ENCODE peak calls at places on chromosomes 5 and 9, in four cellular contexts. N is K562, W is HCT116, U is H1. I is an unnamed sample.

GRCh38 chr9:93207326-93207814 is 23.4 kb downstream of the WNK2 start:
- DNase-seq in N (no peak), W (no peak), U (no peak), I (no peak)

GRCh38 chr9:116334581-116335150 is 181.1 kb downstream of the PAPPA start:
- DNase-seq in N (no peak), W (no peak), U (no peak), I (no peak)

GRCh38 chr5:105877592-105877991 is 1793.1 kb downstream of the EFNA5 start:
- DNase-seq in N (no peak), W (no peak), U (no peak), I (no peak)

GRCh38 chr9:108133101-108133500 is 643.5 kb upstream of the KLF4 start:
- DNase-seq in N (no peak), W (no peak), U (no peak), I (no peak)

GRCh38 chr5:142421158-142421617 is 96.4 kb upstream of the SPRY4 start:
- DNase-seq in N (no peak), W (no peak), U (no peak), I (no peak)

GRCh38 chr5:150082364-150082763 is 4.0 kb downstream of the CSF1R start:
- DNase-seq in N (no peak), W (no peak), U (no peak), I (no peak)

GRCh38 chr5:116785101-116785500 is 210.5 kb upstream of the SEMA6A start:
- DNase-seq in N (no peak), W (no peak), U (no peak), I (no peak)

GRCh38 chr9:128947423-128948310 is at the start of the genes DOLK and NUP188:
- DNase-seq in N (peak; percentile 96), W (peak; percentile 66), U (peak; percentile 67), I (peak; percentile 60)

GRCh38 chr9:133460405-133461175 is 812 bp downstream of the CACFD1 start:
- DNase-seq in N (peak; percentile 41), W (no peak), U (no peak), I (no peak)

GRCh38 chr5:1479581-1480188 is 34.4 kb upstream of the SLC6A3 start:
- DNase-seq in N (peak; percentile 62), W (no peak), U (no peak), I (no peak)

GRCh38 chr5:1176473-1177391 is 24.7 kb upstream of the SLC6A19 start:
- DNase-seq in N (peak; percentile 48), W (peak; percentile 48), U (no peak), I (no peak)

GRCh38 chr9:105246656-105247162 is 2.3 kb downstream of the SLC44A1 start:
- DNase-seq in N (no peak), W (no peak), U (no peak), I (no peak)

GRCh38 chr5:80653497-80653896 is 955 bp upstream of the MSH3 start:
- DNase-seq in N (peak; percentile 74), W (no peak), U (no peak), I (no peak)

GRCh38 chr5:96962540-96962991 is 26.7 kb downstream of the LNPEP start:
- DNase-seq in N (no peak), W (no peak), U (no peak), I (no peak)

GRCh38 chr9:82054264-82055015 is 65.9 kb downstream of the SPATA31D1 start:
- DNase-seq in N (no peak), W (no peak), U (no peak), I (no peak)

GRCh38 chr9:14238518-14238917 is 75.4 kb downstream of the NFIB start:
- DNase-seq in N (no peak), W (no peak), U (no peak), I (no peak)

GRCh38 chr5:98314262-98314661 is 459.2 kb upstream of the RGMB start:
- DNase-seq in N (no peak), W (no peak), U (no peak), I (no peak)

GRCh38 chr9:35932732-35933131 is 23.4 kb downstream of the SPAAR start:
- DNase-seq in N (no peak), W (no peak), U (no peak), I (no peak)

GRCh38 chr5:134026521-134027202 is 21.9 kb upstream of the VDAC1 start:
- DNase-seq in N (peak; percentile 69), W (peak; percentile 56), U (peak; percentile 67), I (no peak)

GRCh38 chr5:139676951-139677367 is 28.8 kb downstream of the CXXC5 start:
- DNase-seq in N (no peak), W (no peak), U (no peak), I (no peak)

GRCh38 chr5:95620870-95621838 is 1.3 kb downstream of the GPR150 start:
- DNase-seq in N (no peak), W (no peak), U (no peak), I (no peak)

GRCh38 chr9:89408628-89409101 is 89.2 kb downstream of the SEMA4D start:
- DNase-seq in N (no peak), W (no peak), U (no peak), I (no peak)

GRCh38 chr9:21576331-21577189 is 94.4 kb upstream of the IFNE start:
- DNase-seq in N (no peak), W (peak; percentile 93), U (no peak), I (peak; percentile 20)

GRCh38 chr9:89874351-89875321 is 269.8 kb downstream of the GADD45G start:
- DNase-seq in N (no peak), W (no peak), U (no peak), I (no peak)

GRCh38 chr5:44860267-44860666 is 51.5 kb downstream of the MRPS30 start:
- DNase-seq in N (no peak), W (no peak), U (no peak), I (no peak)

GRCh38 chr5:140596364-140596763 is 31.7 kb downstream of the SLC35A4 start:
- DNase-seq in N (no peak), W (no peak), U (no peak), I (no peak)

GRCh38 chr9:89839427-89839826 is 234.6 kb downstream of the GADD45G start:
- DNase-seq in N (no peak), W (no peak), U (no peak), I (no peak)

GRCh38 chr5:56085205-56085604 is 90.4 kb upstream of the IL6ST start:
- DNase-seq in N (peak; percentile 35), W (no peak), U (no peak), I (no peak)

GRCh38 chr5:38731461-38731860 is 114.4 kb upstream of the OSMR start:
- DNase-seq in N (no peak), W (no peak), U (no peak), I (no peak)

GRCh38 chr5:31186672-31187267 is 6.7 kb upstream of the CDH6 start:
- DNase-seq in N (peak; percentile 49), W (peak; percentile 15), U (no peak), I (no peak)

GRCh38 chr5:169114466-169114865 is 186.5 kb downstream of the SLIT3 start:
- DNase-seq in N (no peak), W (no peak), U (no peak), I (no peak)

GRCh38 chr5:59732806-59733205 is 160.7 kb downstream of the PDE4D start:
- DNase-seq in N (no peak), W (no peak), U (no peak), I (no peak)

GRCh38 chr9:131236161-131236560 is 40.1 kb downstream of the FAM78A start:
- DNase-seq in N (no peak), W (no peak), U (no peak), I (no peak)
- TF ChIP-seq EGR1 in N (no peak), W (no peak), U (no peak), I (no peak)

GRCh38 chr9:18623201-18623600 is 149.2 kb downstream of the ADAMTSL1 start:
- DNase-seq in N (no peak), W (no peak), U (no peak), I (no peak)

GRCh38 chr9:18632624-18633407 is 158.9 kb downstream of the ADAMTSL1 start:
- DNase-seq in N (no peak), W (no peak), U (no peak), I (no peak)

GRCh38 chr9:18626046-18626698 is 152.2 kb downstream of the ADAMTSL1 start:
- DNase-seq in N (no peak), W (no peak), U (no peak), I (no peak)

DNA sequence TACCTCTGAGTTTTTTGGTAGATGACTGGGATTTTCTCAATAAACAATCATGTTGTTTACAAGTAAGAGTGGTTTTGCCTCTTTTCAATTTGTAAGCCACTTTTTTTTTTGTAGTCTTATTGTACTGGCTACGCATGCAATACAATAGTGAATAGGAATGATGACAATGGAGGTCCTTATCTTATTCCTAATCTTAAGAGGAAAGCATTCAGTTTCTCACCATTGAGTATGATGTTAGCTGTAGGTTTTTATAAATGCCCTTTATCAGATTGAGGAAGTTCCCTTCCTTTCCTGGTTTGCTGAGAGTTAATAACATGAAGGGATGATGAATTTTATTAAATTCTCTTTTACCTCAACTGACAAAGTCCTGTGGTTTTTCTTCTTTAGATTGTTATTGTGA is 155.2 kb downstream of the ADAMTSL1 start:
- DNase-seq in N (no peak), W (no peak), U (no peak), I (no peak)
- TF ChIP-seq EGR1 in N (no peak), W (no peak), U (no peak), I (no peak)

GRCh38 chr9:114774504-114774903 is 31.3 kb downstream of the TNFSF15 start:
- DNase-seq in N (no peak), W (no peak), U (no peak), I (no peak)

GRCh38 chr9:114777841-114778240 is 28.0 kb downstream of the TNFSF15 start:
- DNase-seq in N (no peak), W (no peak), U (no peak), I (no peak)

GRCh38 chr9:114775121-114775520 is 30.7 kb downstream of the TNFSF15 start:
- DNase-seq in N (no peak), W (no peak), U (no peak), I (no peak)

GRCh38 chr9:114776683-114777399 is 29.0 kb downstream of the TNFSF15 start:
- DNase-seq in N (no peak), W (no peak), U (no peak), I (no peak)

DNA sequence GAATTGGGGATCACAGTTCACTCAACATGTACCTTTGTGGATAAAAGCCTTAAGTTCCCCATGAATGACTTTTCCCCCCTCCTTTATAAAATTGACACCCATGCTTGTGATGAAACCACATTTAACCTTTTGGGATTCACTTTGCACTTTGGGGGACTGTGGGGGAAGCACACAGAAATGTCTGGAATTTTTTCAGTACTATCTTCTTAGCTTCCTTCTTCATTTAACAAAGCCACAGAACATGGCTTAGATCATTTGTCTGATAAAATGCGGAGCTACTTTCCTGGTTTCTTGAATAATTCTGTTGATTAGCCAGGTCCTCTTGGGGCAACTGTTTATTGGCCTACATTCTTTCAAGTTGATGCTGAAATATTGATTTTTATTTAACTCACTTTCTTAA is 29.9 kb downstream of the TNFSF15 start:
- DNase-seq in N (no peak), W (no peak), U (no peak), I (no peak)
- TF ChIP-seq EGR1 in N (no peak), W (no peak), U (no peak), I (no peak)

DNA sequence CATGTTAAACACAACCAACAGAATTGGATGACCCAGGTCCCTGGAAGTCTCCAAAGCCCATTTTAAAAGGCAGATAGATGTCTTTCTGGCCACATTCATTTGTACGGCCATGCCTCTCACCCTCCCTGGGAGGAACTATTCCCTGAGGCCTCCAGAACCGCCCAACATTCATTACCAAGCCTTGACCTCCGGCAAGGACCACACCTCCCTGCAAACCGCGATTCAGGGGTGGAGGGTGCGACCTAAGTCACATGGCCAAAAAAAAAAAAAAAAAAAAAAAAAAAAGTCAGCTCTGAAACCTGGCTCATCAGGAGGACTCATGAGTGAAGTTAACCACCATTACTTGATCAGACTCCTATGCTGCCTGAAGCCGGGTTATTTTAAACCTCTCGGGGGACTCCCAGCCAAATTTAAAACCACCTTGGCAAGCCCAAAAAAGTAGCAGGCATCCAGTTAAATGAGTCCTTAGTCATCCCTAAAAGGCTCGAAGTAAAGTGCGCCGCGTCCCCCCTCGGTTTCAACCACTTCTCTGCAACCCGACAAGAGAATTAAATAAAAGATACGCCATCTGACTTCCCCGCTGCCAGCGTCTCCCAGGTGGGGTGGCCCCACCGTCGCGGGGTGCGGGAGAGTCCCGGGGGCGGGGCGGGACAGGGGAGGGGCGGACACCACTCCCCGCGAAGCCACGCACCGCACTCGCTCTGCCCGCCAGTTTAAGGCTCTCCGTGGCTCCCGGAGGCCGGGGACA is 2.4 kb downstream of the KLF9 start:
- DNase-seq in N (peak; percentile 89), W (peak; percentile 27), U (peak; percentile 31), I (peak; percentile 51)
- TF ChIP-seq EGR1 in N (no peak), W (no peak), U (no peak), I (no peak)